ENCODE peak calls at places on chromosomes 16 and 17, in nine cellular contexts. W is central memory CD4-positive, alpha-beta T cell; I is anterior cingulate cortex; T is stimulated activated CD8-positive, alpha-beta memory T cell treated with anti-CD3 and anti-CD28 coated beads, Interleukin-7, amount 100 ng/mL, for 48 hours; D is RPMI8226; V is A549; E is NCI-H2029; X is H9; S is left kidney. U is an unnamed sample.

GRCh38 chr17:79730437-79730768 is 340 bp upstream of the ENPP7 start:
- DNase-seq in W (no peak), I (no peak), T (no peak), D (no peak), V (no peak), E (no peak), X (no peak), S (no peak), U (no peak)

GRCh38 chr16:67148656-67149275 is 2.0 kb downstream of the B3GNT9 start:
- DNase-seq in W (no peak), I (no peak), T (no peak), D (no peak), V (no peak), E (no peak), X (no peak), S (no peak), U (no peak)

GRCh38 chr16:89320717-89321501 is 103.4 kb downstream of the ZNF778 start:
- DNase-seq in W (no peak), I (peak; percentile 38), T (no peak), D (peak; percentile 67), V (peak; percentile 56), E (peak; percentile 61), X (peak; percentile 75), S (peak; percentile 87), U (no peak)

GRCh38 chr17:9924735-9925191 is 19.7 kb upstream of the RCVRN start:
- DNase-seq in W (peak; percentile 16), I (no peak), T (no peak), D (peak; percentile 56), V (peak; percentile 87), E (peak; percentile 16), X (peak; percentile 62), S (peak; percentile 96), U (peak; percentile 51)

GRCh38 chr17:7997186-7997585 is 5.2 kb upstream of the GUCY2D start:
- DNase-seq in W (no peak), I (no peak), T (no peak), D (peak; percentile 88), V (peak; percentile 67), E (no peak), X (peak; percentile 82), S (peak; percentile 45), U (peak; percentile 34)

GRCh38 chr16:20203277-20203676 is 124.0 kb downstream of the GP2 start:
- DNase-seq in W (no peak), I (no peak), T (no peak), D (no peak), V (no peak), E (no peak), X (no peak), S (no peak), U (no peak)

GRCh38 chr17:76500745-76501017 is 542 bp downstream of the RHBDF2 start:
- DNase-seq in W (no peak), I (no peak), T (no peak), D (peak; percentile 43), V (no peak), E (no peak), X (no peak), S (no peak), U (no peak)

GRCh38 chr17:40886090-40886489 is 1.0 kb upstream of the KRT20 start:
- DNase-seq in W (no peak), I (no peak), T (no peak), D (no peak), V (no peak), E (no peak), X (no peak), S (no peak), U (no peak)

GRCh38 chr17:77833769-77834168 is 124.7 kb upstream of the TNRC6C start:
- DNase-seq in W (no peak), I (no peak), T (no peak), D (no peak), V (no peak), E (no peak), X (no peak), S (no peak), U (no peak)

GRCh38 chr16:57307365-57307764 is 22.9 kb upstream of the PLLP start:
- DNase-seq in W (no peak), I (no peak), T (no peak), D (no peak), V (no peak), E (no peak), X (no peak), S (no peak), U (no peak)

GRCh38 chr17:32482568-32483320 is 4.0 kb upstream of the CDK5R1 start:
- DNase-seq in W (no peak), I (no peak), T (no peak), D (peak; percentile 82), V (no peak), E (no peak), X (no peak), S (no peak), U (no peak)

GRCh38 chr17:4074831-4075495 is 67.9 kb downstream of the ZZEF1 start:
- DNase-seq in W (peak; percentile 40), I (no peak), T (no peak), D (peak; percentile 64), V (peak; percentile 66), E (peak; percentile 19), X (no peak), S (peak; percentile 71), U (peak; percentile 63)

GRCh38 chr17:5912927-5913565 is 157.1 kb upstream of the WSCD1 start:
- DNase-seq in W (no peak), I (no peak), T (no peak), D (no peak), V (no peak), E (no peak), X (no peak), S (no peak), U (no peak)

GRCh38 chr17:10069301-10069700 is 129.1 kb downstream of the GAS7 start:
- DNase-seq in W (no peak), I (no peak), T (no peak), D (no peak), V (no peak), E (no peak), X (no peak), S (no peak), U (no peak)

GRCh38 chr17:46765491-46765890 is 53.0 kb downstream of the WNT3 start:
- DNase-seq in W (no peak), I (no peak), T (no peak), D (no peak), V (no peak), E (no peak), X (no peak), S (no peak), U (no peak)

GRCh38 chr16:50308237-50308965 is 42.0 kb downstream of the ADCY7 start:
- DNase-seq in W (no peak), I (no peak), T (no peak), D (no peak), V (no peak), E (no peak), X (no peak), S (no peak), U (no peak)

GRCh38 chr17:78840530-78840779 is 159 bp downstream of the USP36 start:
- DNase-seq in W (no peak), I (no peak), T (no peak), D (no peak), V (no peak), E (no peak), X (no peak), S (no peak), U (no peak)

GRCh38 chr17:29154516-29155234 is 25.5 kb downstream of the MYO18A start:
- DNase-seq in W (no peak), I (peak; percentile 31), T (no peak), D (no peak), V (no peak), E (no peak), X (no peak), S (no peak), U (no peak)

GRCh38 chr16:1466968-1467521 is 7.8 kb downstream of the CLCN7 start:
- DNase-seq in W (no peak), I (no peak), T (no peak), D (peak; percentile 46), V (peak; percentile 21), E (no peak), X (no peak), S (no peak), U (no peak)

GRCh38 chr16:49858200-49859129 is 2.6 kb upstream of the ZNF423 start:
- DNase-seq in W (no peak), I (no peak), T (no peak), D (peak; percentile 72), V (peak; percentile 21), E (no peak), X (peak; percentile 67), S (peak; percentile 88), U (peak; percentile 34)

GRCh38 chr17:63774141-63774981 is at the start of gene DDX42:
- DNase-seq in W (no peak), I (peak; percentile 77), T (no peak), D (no peak), V (peak; percentile 77), E (peak; percentile 5), X (peak; percentile 60), S (peak; percentile 82), U (peak; percentile 71)

GRCh38 chr17:17137731-17138585 is 68.2 kb downstream of the PLD6 start:
- DNase-seq in W (no peak), I (no peak), T (no peak), D (no peak), V (no peak), E (no peak), X (no peak), S (no peak), U (no peak)

GRCh38 chr16:53896711-53897110 is 192.8 kb downstream of the FTO start:
- DNase-seq in W (no peak), I (no peak), T (no peak), D (no peak), V (no peak), E (no peak), X (no peak), S (no peak), U (no peak)

GRCh38 chr16:20867585-20867984 is 32.6 kb downstream of the DCUN1D3 start:
- DNase-seq in W (no peak), I (no peak), T (no peak), D (no peak), V (no peak), E (no peak), X (no peak), S (no peak), U (no peak)

GRCh38 chr16:8798174-8798527 is 512 bp downstream of the PMM2 start:
- DNase-seq in W (no peak), I (no peak), T (no peak), D (no peak), V (peak; percentile 7), E (no peak), X (no peak), S (no peak), U (peak; percentile 59)

GRCh38 chr17:19644493-19645210 is 3.9 kb upstream of the ALDH3A2 start:
- DNase-seq in W (no peak), I (no peak), T (no peak), D (no peak), V (no peak), E (no peak), X (no peak), S (no peak), U (no peak)

GRCh38 chr16:11181889-11182279 is 74.1 kb downstream of the SOCS1 start:
- DNase-seq in W (no peak), I (no peak), T (no peak), D (no peak), V (no peak), E (no peak), X (no peak), S (no peak), U (no peak)

GRCh38 chr17:15942207-15942833 is 2.6 kb upstream of the ADORA2B start:
- DNase-seq in W (no peak), I (no peak), T (no peak), D (no peak), V (no peak), E (no peak), X (no peak), S (no peak), U (no peak)

GRCh38 chr16:1612320-1613111 is at the start of gene CRAMP1:
- DNase-seq in W (no peak), I (no peak), T (peak; percentile 6), D (peak; percentile 50), V (peak; percentile 27), E (no peak), X (no peak), S (no peak), U (no peak)

GRCh38 chr17:57609125-57609877 is 135.8 kb downstream of the CCDC182 start:
- DNase-seq in W (no peak), I (no peak), T (no peak), D (no peak), V (no peak), E (no peak), X (no peak), S (peak; percentile 79), U (no peak)

GRCh38 chr17:75289832-75290337 is 652 bp upstream of the SLC25A19 start:
- DNase-seq in W (peak; percentile 72), I (no peak), T (no peak), D (peak; percentile 80), V (peak; percentile 70), E (no peak), X (no peak), S (peak; percentile 74), U (peak; percentile 57)